ENCODE peak calls at places on chromosomes 2 and 18, in five cellular contexts. J, V, T, O and E are unnamed samples.

GRCh38 chr2:174023591-174024523 is 58.7 kb upstream of the SP3 start:
- DNase-seq in T (no peak), O (peak), J (no peak), V (peak), E (no peak)

GRCh38 chr18:58398648-58399398 is 230.1 kb downstream of the ALPK2 start:
- DNase-seq in T (no peak), V (no peak), O (no peak), J (no peak), E (no peak)

GRCh38 chr2:190698895-190699294 is 50.0 kb downstream of the NAB1 start:
- DNase-seq in J (no peak), V (no peak), T (no peak), O (no peak), E (no peak)

GRCh38 chr2:217338306-217338916 is 478.5 kb upstream of the TNP1 start:
- DNase-seq in T (no peak), O (no peak), V (no peak), J (no peak), E (no peak)

GRCh38 chr2:215435809-215436704 is at the start of gene FN1:
- DNase-seq in V (peak), J (peak), O (peak), T (peak), E (peak)

GRCh38 chr18:22330508-22330907 is 87.2 kb downstream of the CTAGE1 start:
- DNase-seq in V (no peak), J (no peak), T (no peak), O (no peak), E (no peak)

GRCh38 chr18:3350566-3351527 is 88.9 kb downstream of the MYL12B start:
- DNase-seq in J (no peak), V (no peak), O (no peak), T (no peak), E (no peak)

GRCh38 chr2:112312821-112313220 is 37.4 kb downstream of the ZC3H6 start:
- DNase-seq in J (no peak), V (no peak), O (no peak), T (no peak), E (no peak)

GRCh38 chr2:23423062-23423872 is 38.3 kb downstream of the KLHL29 start:
- DNase-seq in O (no peak), J (no peak), T (no peak), V (no peak), E (no peak)

GRCh38 chr2:74440378-74441110 is 1.2 kb downstream of the RTKN start:
- DNase-seq in O (peak), J (no peak), T (no peak), V (peak), E (peak)